ENCODE peak calls at places on chromosomes 6 and 20, in ten cellular contexts. One of them, this sample, is unnamed.

GRCh38 chr6:146315321-146316254 is 228.0 kb upstream of the RAB32 start:
- DNase-seq in psoas muscle: no peak
- DNase-seq in tibial artery: no peak
- DNase-seq in endothelial cell of umbilical vein: no peak
- DNase-seq in gastrocnemius medialis: no peak
- DNase-seq in cardiac muscle cell: no peak
- DNase-seq in Peyer's patch: no peak
- DNase-seq in lower leg skin: no peak
- DNase-seq in HCT116: no peak
- DNase-seq in stomach: no peak
- DNase-seq in this sample: no peak

GRCh38 chr6:70110128-70111022 is 192.5 kb downstream of the COL9A1 start:
- DNase-seq in gastrocnemius medialis: no peak
- DNase-seq in lower leg skin: no peak
- DNase-seq in Peyer's patch: no peak
- DNase-seq in endothelial cell of umbilical vein: no peak
- DNase-seq in cardiac muscle cell: no peak
- DNase-seq in stomach: no peak
- DNase-seq in psoas muscle: no peak
- DNase-seq in tibial artery: no peak
- DNase-seq in HCT116: no peak
- DNase-seq in this sample: no peak

GRCh38 chr6:18465410-18466154 is 78.4 kb downstream of the RNF144B start:
- DNase-seq in HCT116: no peak
- DNase-seq in cardiac muscle cell: no peak
- DNase-seq in stomach: no peak
- DNase-seq in gastrocnemius medialis: peak
- DNase-seq in psoas muscle: no peak
- DNase-seq in tibial artery: no peak
- DNase-seq in Peyer's patch: no peak
- DNase-seq in endothelial cell of umbilical vein: no peak
- DNase-seq in lower leg skin: no peak
- DNase-seq in this sample: no peak

GRCh38 chr6:144314003-144314485 is 28.9 kb downstream of the UTRN start:
- DNase-seq in Peyer's patch: no peak
- DNase-seq in gastrocnemius medialis: peak
- DNase-seq in cardiac muscle cell: peak
- DNase-seq in stomach: no peak
- DNase-seq in HCT116: no peak
- DNase-seq in tibial artery: peak
- DNase-seq in psoas muscle: peak
- DNase-seq in endothelial cell of umbilical vein: peak
- DNase-seq in lower leg skin: peak
- DNase-seq in this sample: no peak

GRCh38 chr6:108798672-108799355 is 49.4 kb upstream of the ARMC2 start:
- DNase-seq in stomach: peak
- DNase-seq in Peyer's patch: no peak
- DNase-seq in HCT116: no peak
- DNase-seq in lower leg skin: no peak
- DNase-seq in endothelial cell of umbilical vein: peak
- DNase-seq in cardiac muscle cell: peak
- DNase-seq in gastrocnemius medialis: no peak
- DNase-seq in psoas muscle: peak
- DNase-seq in tibial artery: peak
- DNase-seq in this sample: no peak

GRCh38 chr6:14254505-14254904 is 136.9 kb downstream of the CD83 start:
- DNase-seq in HCT116: no peak
- DNase-seq in tibial artery: no peak
- DNase-seq in Peyer's patch: no peak
- DNase-seq in stomach: no peak
- DNase-seq in gastrocnemius medialis: no peak
- DNase-seq in cardiac muscle cell: no peak
- DNase-seq in endothelial cell of umbilical vein: no peak
- DNase-seq in lower leg skin: no peak
- DNase-seq in psoas muscle: no peak
- DNase-seq in this sample: no peak

GRCh38 chr6:45479834-45480696 is 102.3 kb upstream of the SUPT3H start:
- DNase-seq in lower leg skin: no peak
- DNase-seq in endothelial cell of umbilical vein: peak
- DNase-seq in HCT116: no peak
- DNase-seq in stomach: no peak
- DNase-seq in gastrocnemius medialis: no peak
- DNase-seq in cardiac muscle cell: peak
- DNase-seq in tibial artery: no peak
- DNase-seq in Peyer's patch: no peak
- DNase-seq in psoas muscle: no peak
- DNase-seq in this sample: peak

GRCh38 chr6:18101271-18101670 is 21.2 kb downstream of the NHLRC1 start:
- DNase-seq in Peyer's patch: no peak
- DNase-seq in gastrocnemius medialis: no peak
- DNase-seq in psoas muscle: no peak
- DNase-seq in endothelial cell of umbilical vein: no peak
- DNase-seq in tibial artery: no peak
- DNase-seq in HCT116: no peak
- DNase-seq in stomach: no peak
- DNase-seq in cardiac muscle cell: no peak
- DNase-seq in lower leg skin: no peak
- DNase-seq in this sample: no peak

GRCh38 chr20:36792422-36792821 is 18.9 kb upstream of the DSN1 start:
- DNase-seq in stomach: peak
- DNase-seq in Peyer's patch: no peak
- DNase-seq in HCT116: peak
- DNase-seq in psoas muscle: no peak
- DNase-seq in gastrocnemius medialis: no peak
- DNase-seq in lower leg skin: no peak
- DNase-seq in endothelial cell of umbilical vein: peak
- DNase-seq in tibial artery: no peak
- DNase-seq in cardiac muscle cell: peak
- DNase-seq in this sample: no peak

GRCh38 chr6:98579089-98579488 is 255.3 kb upstream of the POU3F2 start:
- DNase-seq in lower leg skin: no peak
- DNase-seq in gastrocnemius medialis: no peak
- DNase-seq in psoas muscle: no peak
- DNase-seq in endothelial cell of umbilical vein: no peak
- DNase-seq in Peyer's patch: no peak
- DNase-seq in HCT116: no peak
- DNase-seq in tibial artery: no peak
- DNase-seq in stomach: no peak
- DNase-seq in cardiac muscle cell: no peak
- DNase-seq in this sample: no peak

GRCh38 chr20:44651507-44652373 is at the start of gene ADA:
- DNase-seq in HCT116: no peak
- DNase-seq in gastrocnemius medialis: peak
- DNase-seq in tibial artery: peak
- DNase-seq in psoas muscle: peak
- DNase-seq in cardiac muscle cell: peak
- DNase-seq in stomach: peak
- DNase-seq in lower leg skin: peak
- DNase-seq in Peyer's patch: peak
- DNase-seq in endothelial cell of umbilical vein: peak
- DNase-seq in this sample: no peak

GRCh38 chr20:20439602-20440001 is 71.7 kb downstream of the INSM1 start:
- DNase-seq in tibial artery: no peak
- DNase-seq in gastrocnemius medialis: no peak
- DNase-seq in stomach: no peak
- DNase-seq in lower leg skin: no peak
- DNase-seq in HCT116: no peak
- DNase-seq in cardiac muscle cell: no peak
- DNase-seq in psoas muscle: no peak
- DNase-seq in Peyer's patch: no peak
- DNase-seq in endothelial cell of umbilical vein: no peak
- DNase-seq in this sample: no peak

GRCh38 chr6:25295651-25296050 is 16.5 kb downstream of the CARMIL1 start:
- DNase-seq in gastrocnemius medialis: no peak
- DNase-seq in tibial artery: no peak
- DNase-seq in cardiac muscle cell: no peak
- DNase-seq in endothelial cell of umbilical vein: no peak
- DNase-seq in lower leg skin: no peak
- DNase-seq in Peyer's patch: no peak
- DNase-seq in psoas muscle: no peak
- DNase-seq in HCT116: no peak
- DNase-seq in stomach: no peak
- DNase-seq in this sample: no peak

GRCh38 chr20:51255417-51255816 is 232.5 kb upstream of the KCNG1 start:
- DNase-seq in tibial artery: no peak
- DNase-seq in endothelial cell of umbilical vein: no peak
- DNase-seq in gastrocnemius medialis: no peak
- DNase-seq in psoas muscle: no peak
- DNase-seq in Peyer's patch: no peak
- DNase-seq in cardiac muscle cell: no peak
- DNase-seq in stomach: no peak
- DNase-seq in HCT116: no peak
- DNase-seq in lower leg skin: no peak
- DNase-seq in this sample: no peak

GRCh38 chr6:6969761-6970223 is 138.0 kb upstream of the RREB1 start:
- DNase-seq in gastrocnemius medialis: no peak
- DNase-seq in endothelial cell of umbilical vein: no peak
- DNase-seq in lower leg skin: peak
- DNase-seq in cardiac muscle cell: no peak
- DNase-seq in psoas muscle: no peak
- DNase-seq in HCT116: peak
- DNase-seq in tibial artery: no peak
- DNase-seq in stomach: peak
- DNase-seq in Peyer's patch: peak
- DNase-seq in this sample: no peak
- H3K4me3 ChIP-seq in gastrocnemius medialis: no peak
- H3K4me3 ChIP-seq in endothelial cell of umbilical vein: no peak
- H3K4me3 ChIP-seq in lower leg skin: no peak
- H3K4me3 ChIP-seq in cardiac muscle cell: no peak
- H3K4me3 ChIP-seq in psoas muscle: no peak
- H3K4me3 ChIP-seq in HCT116: no peak
- H3K4me3 ChIP-seq in tibial artery: no peak
- H3K4me3 ChIP-seq in stomach: no peak
- H3K4me3 ChIP-seq in Peyer's patch: peak
- H3K4me3 ChIP-seq in this sample: no peak

DNA sequence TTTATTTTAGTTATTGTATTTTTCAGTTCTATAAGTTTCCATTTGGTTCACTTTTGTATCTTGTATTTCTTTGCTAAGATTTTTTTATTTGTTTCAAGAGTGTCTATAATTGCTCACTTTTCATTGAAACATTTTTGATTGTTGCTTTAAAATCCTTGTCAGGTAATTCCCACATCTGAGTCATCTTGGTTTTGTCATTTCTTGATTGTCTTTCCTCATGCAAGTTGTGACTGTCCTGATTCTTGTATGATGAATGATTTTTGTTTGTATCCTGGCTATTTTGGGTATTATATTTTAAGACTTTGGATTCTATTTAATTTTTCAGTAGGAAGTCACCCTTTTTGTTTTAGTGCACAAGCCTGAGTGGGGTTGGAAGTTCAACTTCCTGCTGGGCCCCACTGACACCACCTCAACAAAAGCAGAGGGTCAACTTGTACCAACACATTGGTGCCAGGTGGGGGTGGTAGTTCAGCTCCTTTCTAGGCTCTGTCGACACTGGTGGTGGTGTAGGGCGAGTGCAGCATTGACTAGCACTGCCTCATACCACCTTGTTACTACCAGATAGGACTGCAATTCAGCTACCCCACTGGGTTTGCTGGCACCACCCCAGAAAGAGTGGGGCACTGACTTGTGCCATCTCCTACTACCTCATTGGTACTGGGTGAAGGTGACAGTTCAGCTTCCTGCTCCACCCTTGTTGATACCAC is 8.8 kb downstream of the RSPH3 start:
- DNase-seq in HCT116: no peak
- DNase-seq in endothelial cell of umbilical vein: no peak
- DNase-seq in stomach: no peak
- DNase-seq in tibial artery: no peak
- DNase-seq in lower leg skin: no peak
- DNase-seq in Peyer's patch: no peak
- DNase-seq in gastrocnemius medialis: no peak
- DNase-seq in cardiac muscle cell: no peak
- DNase-seq in psoas muscle: no peak
- DNase-seq in this sample: no peak
- TF ChIP-seq CTCF in HCT116: no peak
- TF ChIP-seq CTCF in endothelial cell of umbilical vein: no peak
- TF ChIP-seq CTCF in stomach: no peak
- TF ChIP-seq CTCF in tibial artery: no peak
- TF ChIP-seq CTCF in lower leg skin: no peak
- TF ChIP-seq CTCF in Peyer's patch: no peak
- TF ChIP-seq CTCF in gastrocnemius medialis: no peak
- TF ChIP-seq CTCF in cardiac muscle cell: no peak
- TF ChIP-seq CTCF in psoas muscle: no peak
- TF ChIP-seq CTCF in this sample: no peak

DNA sequence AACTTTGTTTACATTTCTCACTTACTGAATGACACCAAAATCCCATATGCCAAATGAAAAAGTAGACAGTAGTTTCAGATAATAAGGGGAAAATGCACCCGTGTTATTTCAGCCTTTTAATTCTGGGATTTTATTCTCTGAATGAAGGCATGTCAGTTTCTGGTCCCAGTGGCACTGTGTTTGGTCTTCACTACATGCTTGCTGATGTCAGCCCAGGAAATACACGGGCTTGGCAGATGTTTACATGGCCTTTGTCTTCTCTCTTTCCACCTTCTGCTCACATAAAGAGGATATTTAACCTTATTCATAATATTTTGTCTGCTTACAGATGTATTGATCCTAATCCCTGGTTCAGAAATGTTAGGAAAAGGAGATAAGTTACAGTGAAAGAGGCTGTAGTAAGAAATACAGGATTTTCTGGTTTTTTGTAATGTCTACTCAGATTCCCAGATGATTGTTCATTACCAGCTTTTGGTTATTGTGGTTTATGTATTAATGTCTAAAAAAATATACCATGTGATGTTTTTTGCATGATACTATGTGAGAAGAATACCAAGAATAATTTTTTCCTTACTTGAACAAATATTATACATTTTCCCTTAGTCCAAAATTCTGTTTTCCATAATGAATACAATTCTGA is 27.7 kb downstream of the DSE start:
- DNase-seq in tibial artery: no peak
- DNase-seq in psoas muscle: no peak
- DNase-seq in cardiac muscle cell: peak
- DNase-seq in gastrocnemius medialis: no peak
- DNase-seq in endothelial cell of umbilical vein: peak
- DNase-seq in HCT116: no peak
- DNase-seq in lower leg skin: no peak
- DNase-seq in stomach: no peak
- DNase-seq in Peyer's patch: no peak
- DNase-seq in this sample: no peak
- H3K4me3 ChIP-seq in tibial artery: no peak
- H3K4me3 ChIP-seq in psoas muscle: no peak
- H3K4me3 ChIP-seq in cardiac muscle cell: no peak
- H3K4me3 ChIP-seq in gastrocnemius medialis: no peak
- H3K4me3 ChIP-seq in endothelial cell of umbilical vein: no peak
- H3K4me3 ChIP-seq in HCT116: no peak
- H3K4me3 ChIP-seq in lower leg skin: no peak
- H3K4me3 ChIP-seq in stomach: no peak
- H3K4me3 ChIP-seq in Peyer's patch: no peak
- H3K4me3 ChIP-seq in this sample: no peak

DNA sequence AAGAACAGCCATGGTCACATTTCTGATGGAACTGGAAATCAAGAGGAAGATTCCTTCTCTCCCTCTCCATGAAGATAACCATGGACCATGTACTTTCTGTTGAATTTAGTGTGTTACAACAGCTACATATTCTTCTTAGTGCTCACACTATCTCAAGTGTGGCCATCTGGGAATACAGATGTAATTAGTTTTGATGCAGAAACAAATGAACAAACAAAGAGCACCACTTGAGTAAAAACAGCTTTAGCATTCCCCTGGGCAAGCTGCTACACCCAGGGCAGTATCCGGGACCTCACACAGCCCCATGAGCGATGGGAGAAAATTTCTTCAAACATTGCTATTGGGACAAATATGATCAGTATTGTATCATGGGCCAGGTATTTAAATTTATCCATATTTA is 75.2 kb downstream of the RAMACL start:
- DNase-seq in stomach: no peak
- DNase-seq in Peyer's patch: no peak
- DNase-seq in lower leg skin: peak
- DNase-seq in endothelial cell of umbilical vein: no peak
- DNase-seq in tibial artery: no peak
- DNase-seq in cardiac muscle cell: no peak
- DNase-seq in psoas muscle: no peak
- DNase-seq in HCT116: no peak
- DNase-seq in gastrocnemius medialis: no peak
- DNase-seq in this sample: no peak
- TF ChIP-seq CTCF in stomach: no peak
- TF ChIP-seq CTCF in Peyer's patch: no peak
- TF ChIP-seq CTCF in lower leg skin: no peak
- TF ChIP-seq CTCF in endothelial cell of umbilical vein: no peak
- TF ChIP-seq CTCF in tibial artery: no peak
- TF ChIP-seq CTCF in cardiac muscle cell: no peak
- TF ChIP-seq CTCF in psoas muscle: no peak
- TF ChIP-seq CTCF in HCT116: no peak
- TF ChIP-seq CTCF in gastrocnemius medialis: no peak
- TF ChIP-seq CTCF in this sample: no peak

This sample was measured in HFF-Myc.